ENCODE peak calls at places on chromosomes 2 and 18, in five cellular contexts. H, Y, G, K and N are unnamed samples.

GRCh38 chr2:166468124-166469024 is 25.7 kb downstream of the SCN7A start:
- DNase-seq in H (no peak), Y (no peak), G (no peak), K (no peak), N (no peak)

GRCh38 chr2:20438334-20439192 is 8.3 kb upstream of the RHOB start:
- DNase-seq in H (no peak), Y (no peak), G (no peak), K (no peak), N (peak; percentile 31)

GRCh38 chr2:241639385-241639784 is 1.9 kb downstream of the ATG4B start:
- DNase-seq in H (no peak), Y (no peak), G (no peak), K (no peak), N (no peak)

GRCh38 chr2:175431054-175431780 is 249.7 kb upstream of the ATP5MC3 start:
- DNase-seq in H (no peak), Y (no peak), G (no peak), K (no peak), N (no peak)

GRCh38 chr2:119943058-119943457 is 69.8 kb upstream of the EPB41L5 start:
- DNase-seq in H (no peak), Y (no peak), G (no peak), K (no peak), N (no peak)

GRCh38 chr18:48662021-48662661 is 123.3 kb downstream of the CTIF start:
- DNase-seq in H (no peak), Y (no peak), G (no peak), K (no peak), N (no peak)

GRCh38 chr2:135744761-135745314 is 3.2 kb downstream of the UBXN4 start:
- DNase-seq in H (no peak), Y (peak; percentile 23), G (no peak), K (peak; percentile 21), N (peak; percentile 56)

GRCh38 chr2:10260130-10260529 is 42.6 kb upstream of the HPCAL1 start:
- DNase-seq in H (no peak), Y (no peak), G (no peak), K (no peak), N (no peak)

GRCh38 chr2:5932556-5933469 is 240.6 kb downstream of the SOX11 start:
- DNase-seq in H (peak; percentile 73), Y (no peak), G (no peak), K (no peak), N (no peak)

GRCh38 chr2:219368690-219369108 is 19.0 kb downstream of the DNPEP start:
- DNase-seq in H (no peak), Y (no peak), G (peak; percentile 31), K (peak; percentile 27), N (no peak)

GRCh38 chr2:239239607-239240479 is 161.0 kb downstream of the HDAC4 start:
- DNase-seq in H (peak; percentile 57), Y (no peak), G (no peak), K (no peak), N (peak; percentile 26)